ENCODE peak calls at places on chromosomes 16 and 17, in ten cellular contexts. H is right lobe of liver; W is sigmoid colon; E is CD8-positive, alpha-beta memory T cell; U is colonic mucosa; S is DND-41; D is osteoblast; L is heart left ventricle; A is endodermal cell; R is uterus. Z is an unnamed sample. For H3K4me1, the result is how much of the 10 kb centered on the place peaks cover.

GRCh38 chr17:27339836-27340550 is 46.1 kb downstream of the WSB1 start:
- DNase-seq in A (peak), R (no peak), E (no peak), U (no peak), W (no peak), L (no peak), H (no peak), S (peak), D (no peak), Z (no peak)

GRCh38 chr17:42113293-42114069 is 967 bp upstream of the DHX58 start:
- DNase-seq in L (no peak), S (no peak), D (peak), W (no peak), A (no peak), H (no peak), R (no peak), U (no peak), E (no peak), Z (no peak)

GRCh38 chr17:40809721-40810421 is 10.1 kb upstream of the KRT28 start:
- DNase-seq in H (no peak), W (no peak), S (no peak), L (no peak), R (no peak), A (no peak), U (no peak), E (no peak), D (no peak), Z (no peak)

GRCh38 chr16:10752843-10753523 is 9.3 kb downstream of the NUBP1 start:
- DNase-seq in A (no peak), E (no peak), U (peak), W (no peak), R (no peak), L (peak), S (no peak), H (peak), D (no peak), Z (no peak)

GRCh38 chr17:76033139-76033538 is 6.0 kb upstream of the EVPL start:
- DNase-seq in D (peak), A (no peak), U (no peak), R (no peak), H (no peak), L (no peak), W (no peak), E (no peak), S (no peak), Z (no peak)

GRCh38 chr16:79367822-79368221 is 232.7 kb downstream of the MAF start:
- DNase-seq in H (no peak), W (no peak), U (no peak), E (no peak), A (no peak), D (no peak), S (no peak), R (no peak), L (no peak), Z (no peak)

GRCh38 chr17:82414548-82415281 is 3.4 kb upstream of the HEXD start:
- DNase-seq in L (peak), W (peak), A (peak), R (peak), S (peak), U (peak), H (peak), E (peak), D (peak), Z (peak)

GRCh38 chr16:85528528-85529387 is 84.4 kb upstream of the GSE1 start:
- DNase-seq in E (no peak), R (no peak), D (no peak), L (no peak), A (no peak), U (no peak), S (no peak), W (peak), H (no peak), Z (peak)

GRCh38 chr17:35170968-35171771 is 23.0 kb downstream of the SLC35G3 start:
- DNase-seq in D (no peak), W (no peak), R (no peak), A (no peak), S (peak), U (no peak), H (no peak), E (peak), L (no peak), Z (no peak)

GRCh38 chr16:57525761-57526160 is 10.6 kb downstream of the CCDC102A start:
- DNase-seq in S (no peak), R (peak), H (no peak), A (no peak), U (no peak), L (no peak), W (no peak), D (no peak), E (no peak), Z (peak)

GRCh38 chr17:1834378-1835149 is 4.8 kb downstream of the RPA1 start:
- DNase-seq in U (no peak), A (no peak), W (no peak), S (no peak), D (no peak), R (no peak), E (no peak), L (no peak), H (no peak), Z (no peak)

GRCh38 chr17:5789443-5789842 is 205.1 kb upstream of the NLRP1 start:
- DNase-seq in H (no peak), E (no peak), A (no peak), L (no peak), R (no peak), W (no peak), D (no peak), U (no peak), S (no peak), Z (no peak)

GRCh38 chr16:30984669-30985400 is at the start of gene HSD3B7:
- DNase-seq in E (peak), D (peak), R (peak), A (peak), S (peak), H (peak), L (peak), W (peak), U (peak), Z (peak)

GRCh38 chr17:74274060-74274702 is at the start of gene DNAI2:
- DNase-seq in S (no peak), D (no peak), A (peak), U (no peak), W (no peak), R (no peak), E (peak), H (peak), L (peak), Z (peak)

GRCh38 chr17:74276561-74277009 is 2.6 kb downstream of the DNAI2 start:
- DNase-seq in L (no peak), H (no peak), D (peak), A (no peak), U (no peak), S (no peak), E (no peak), W (peak), R (peak), Z (no peak)

GRCh38 chr17:74276051-74276476 is 2.0 kb downstream of the DNAI2 start:
- DNase-seq in R (peak), A (no peak), D (peak), E (no peak), S (no peak), W (peak), L (peak), H (no peak), U (no peak), Z (no peak)

GRCh38 chr17:74272731-74273201 is 1.3 kb upstream of the DNAI2 start:
- DNase-seq in S (no peak), W (no peak), D (peak), E (no peak), L (peak), A (no peak), H (no peak), R (no peak), U (no peak), Z (no peak)

DNA sequence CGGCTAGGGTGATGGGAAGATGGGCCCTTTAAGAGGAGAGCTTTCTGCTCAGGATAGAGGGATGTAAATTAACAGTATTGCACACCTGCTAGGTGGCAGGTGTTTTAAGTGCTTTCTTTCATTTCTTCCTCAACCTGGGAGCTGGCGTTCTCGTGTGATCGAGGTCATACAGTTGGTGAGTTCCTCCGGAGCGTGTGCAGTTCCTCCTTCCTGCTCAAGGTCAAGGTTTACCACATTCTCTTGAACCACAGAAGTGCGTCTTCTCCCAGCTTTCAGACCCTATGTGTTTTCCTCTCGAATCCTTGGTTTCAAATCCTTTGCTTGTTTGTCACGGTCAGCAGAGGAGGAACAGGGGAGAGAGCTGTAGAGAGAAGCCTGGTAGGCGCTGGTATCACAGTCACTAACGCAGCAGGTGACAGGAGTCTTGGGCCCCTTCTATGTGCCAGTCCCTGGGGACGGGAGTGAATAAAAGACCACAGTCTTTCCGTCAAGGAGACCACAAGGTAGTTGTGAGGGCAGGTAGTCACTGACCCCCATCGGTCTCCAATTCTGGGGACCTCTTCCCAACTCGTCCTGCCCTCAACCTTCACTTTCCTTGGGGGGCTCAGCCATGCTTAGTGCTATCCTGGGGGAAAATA is 788 bp downstream of the DNAI2 start:
- DNase-seq in W (no peak), S (no peak), E (no peak), H (no peak), D (no peak), R (no peak), A (no peak), U (no peak), L (no peak), Z (no peak)
- H3K4me3 ChIP-seq in W (no peak), S (no peak), E (peak), H (no peak), D (no peak), R (no peak), A (no peak), U (no peak), L (no peak), Z (no peak)

GRCh38 chr17:67554634-67555033 is 163.1 kb upstream of the NOL11 start:
- DNase-seq in W (peak), S (no peak), E (no peak), A (peak), L (no peak), D (no peak), R (no peak), U (no peak), H (no peak), Z (no peak)
- H3K4me1 ChIP-seq in W (under half), S (under half), E (under half), A (under half), L (under half), D (under half), R (under half), U (under half), H (under half), Z (under half)

DNA sequence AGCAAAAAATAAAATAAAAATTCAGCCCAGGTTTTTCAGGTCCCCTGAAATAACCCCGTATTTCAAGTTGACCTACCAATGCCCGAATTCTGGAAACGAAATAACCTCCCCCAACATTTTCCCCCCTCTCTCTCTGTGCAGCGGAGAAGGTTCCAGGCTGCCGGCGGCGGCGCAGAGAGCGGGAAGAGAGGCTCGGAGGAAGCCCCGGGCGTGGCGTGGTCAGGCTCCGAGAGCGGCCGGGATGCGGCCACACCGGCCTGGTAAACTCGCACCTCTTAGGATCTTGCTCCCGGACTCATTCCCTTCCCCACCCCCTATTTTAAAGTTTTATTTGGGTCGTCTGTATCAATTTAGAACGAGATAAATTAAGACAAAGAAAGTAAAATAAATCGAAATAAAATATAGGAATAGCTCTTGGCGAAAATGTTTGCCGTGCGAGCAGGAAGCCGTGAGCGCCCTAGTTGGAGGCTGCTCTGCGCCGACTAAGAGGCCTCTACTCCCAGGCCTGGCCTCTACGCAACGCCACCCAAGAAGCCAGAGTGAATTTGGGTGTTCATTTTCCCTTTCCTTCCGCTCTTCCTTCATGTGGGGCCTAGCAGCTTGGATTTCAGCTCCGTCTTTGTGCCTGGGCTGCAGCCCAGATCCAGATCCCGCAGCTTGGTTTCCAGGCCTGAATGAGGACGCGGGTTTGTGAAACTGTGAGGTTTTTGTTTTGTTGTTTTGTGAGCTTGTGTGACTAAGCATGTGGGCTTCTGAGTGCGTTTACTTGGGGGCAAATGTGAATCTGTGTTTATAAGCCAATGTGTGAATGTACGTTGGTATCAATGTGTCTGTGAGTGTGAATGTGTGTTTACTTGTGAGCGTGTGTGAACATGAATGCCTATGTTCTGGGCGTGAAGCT is 1.5 kb upstream of the HOXB6 start:
- DNase-seq in D (no peak), H (no peak), S (no peak), R (no peak), E (no peak), L (no peak), U (no peak), A (peak), W (no peak), Z (no peak)
- H3K4me3 ChIP-seq in D (no peak), H (no peak), S (no peak), R (no peak), E (no peak), L (no peak), U (no peak), A (no peak), W (no peak), Z (no peak)

GRCh38 chr17:45306623-45307022 is 10.2 kb downstream of the MAP3K14 start:
- DNase-seq in U (no peak), H (no peak), R (no peak), S (no peak), E (no peak), A (no peak), L (no peak), D (no peak), W (no peak), Z (no peak)
- H3K4me1 ChIP-seq in U (under half), H (under half), R (under half), S (under half), E (half or more), A (under half), L (half or more), D (under half), W (half or more), Z (under half)

GRCh38 chr16:67244387-67245188 is 2.7 kb downstream of the FHOD1 start:
- DNase-seq in L (peak), S (peak), E (peak), A (no peak), W (peak), H (peak), D (peak), U (peak), R (peak), Z (peak)

GRCh38 chr16:67243481-67243880 is 3.8 kb downstream of the FHOD1 start:
- DNase-seq in H (no peak), R (no peak), S (no peak), W (no peak), L (peak), A (no peak), D (peak), U (no peak), E (peak), Z (peak)

GRCh38 chr16:67246081-67246944 is 968 bp downstream of the FHOD1 start:
- DNase-seq in D (peak), U (peak), H (peak), R (peak), L (peak), S (no peak), W (peak), A (peak), E (peak), Z (peak)

GRCh38 chr16:67245674-67246080 is 1.6 kb downstream of the FHOD1 start:
- DNase-seq in U (peak), L (no peak), E (no peak), R (no peak), D (peak), H (no peak), S (no peak), W (no peak), A (no peak), Z (no peak)

GRCh38 chr16:67245189-67245585 is 2.1 kb downstream of the FHOD1 start:
- DNase-seq in E (peak), H (peak), D (peak), L (no peak), R (no peak), S (no peak), U (no peak), W (peak), A (no peak), Z (no peak)
- H3K4me3 ChIP-seq in E (peak), H (no peak), D (peak), L (peak), R (no peak), S (no peak), U (no peak), W (no peak), A (peak), Z (no peak)

Z was measured in BE2C.